ENCODE peak calls at places on chromosome 3, in six cellular contexts. R, Q, X, Y, C and P are unnamed samples.

GRCh38 chr3:42510325-42510724 is 7.9 kb downstream of the VIPR1 start:
- DNase-seq in X (no peak), R (no peak), Y (no peak), C (peak), Q (no peak), P (no peak)

GRCh38 chr3:51682526-51682925 is 11.5 kb downstream of the TEX264 start:
- DNase-seq in C (no peak), R (no peak), X (no peak), Q (no peak), Y (no peak), P (no peak)

GRCh38 chr3:50068134-50068533 is 20.6 kb upstream of the RBM5 start:
- DNase-seq in Y (no peak), Q (no peak), X (no peak), R (no peak), C (no peak), P (no peak)

GRCh38 chr3:30437172-30437571 is 169.2 kb upstream of the TGFBR2 start:
- DNase-seq in X (no peak), Y (no peak), R (peak), Q (peak), C (no peak), P (no peak)

GRCh38 chr3:35659808-35660207 is 20.5 kb downstream of the ARPP21 start:
- DNase-seq in Y (no peak), C (no peak), X (no peak), R (no peak), Q (no peak), P (no peak)

GRCh38 chr3:71415708-71416108 is 167.8 kb downstream of the FOXP1 start:
- DNase-seq in R (no peak), Y (no peak), Q (no peak), C (no peak), X (no peak), P (no peak)

GRCh38 chr3:159748408-159748807 is 240.2 kb upstream of the IL12A start:
- DNase-seq in C (no peak), X (no peak), Y (no peak), Q (no peak), R (no peak), P (no peak)

GRCh38 chr3:100254168-100254777 is 6.5 kb upstream of the TBC1D23 start:
- DNase-seq in C (no peak), R (no peak), Q (peak), X (peak), Y (peak), P (peak)

GRCh38 chr3:63179862-63180522 is 98.1 kb upstream of the SYNPR start:
- DNase-seq in Y (no peak), R (no peak), X (no peak), C (no peak), Q (no peak), P (no peak)

GRCh38 chr3:171267089-171267488 is 193.1 kb downstream of the TNIK start:
- DNase-seq in X (no peak), Q (no peak), Y (no peak), R (no peak), C (no peak), P (no peak)

GRCh38 chr3:10941972-10942371 is 50.6 kb upstream of the SLC6A1 start:
- DNase-seq in Y (no peak), R (peak), C (no peak), Q (peak), X (no peak), P (no peak)

GRCh38 chr3:31614162-31614921 is 81.6 kb downstream of the STT3B start:
- DNase-seq in X (no peak), Q (peak), Y (no peak), C (no peak), R (no peak), P (no peak)

GRCh38 chr3:31613654-31614053 is 80.9 kb downstream of the STT3B start:
- DNase-seq in C (no peak), R (no peak), X (no peak), Y (peak), Q (no peak), P (no peak)

GRCh38 chr3:31613131-31613626 is 80.5 kb downstream of the STT3B start:
- DNase-seq in X (no peak), Y (no peak), Q (no peak), C (no peak), R (no peak), P (no peak)

GRCh38 chr3:31606453-31606852 is 73.7 kb downstream of the STT3B start:
- DNase-seq in X (no peak), Y (no peak), Q (no peak), R (no peak), C (no peak), P (no peak)

GRCh38 chr3:31610700-31611275 is 78.1 kb downstream of the STT3B start:
- DNase-seq in X (peak), R (no peak), C (no peak), Y (no peak), Q (peak), P (no peak)
- TF ChIP-seq CTCF in X (peak), R (peak), C (no peak), Y (peak), Q (peak), P (no peak)

DNA sequence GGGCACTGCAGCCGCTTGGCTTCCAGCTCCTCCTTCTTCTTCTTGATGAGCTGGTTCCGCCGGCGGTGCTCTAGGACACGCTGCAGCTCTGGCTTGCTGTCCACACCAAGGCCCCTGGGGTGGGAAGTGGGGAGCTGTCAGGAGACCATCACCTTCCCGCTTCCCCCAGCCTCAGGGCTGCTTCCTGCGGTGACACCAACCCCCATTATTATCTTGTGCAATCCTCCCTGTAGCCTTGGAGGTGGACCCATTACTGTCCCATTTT is 10.0 kb downstream of the FAM107A start:
- DNase-seq in X (no peak), Y (no peak), R (peak), Q (no peak), C (no peak), P (no peak)
- H3K4me3 ChIP-seq in X (no peak), Y (no peak), R (no peak), Q (no peak), C (no peak), P (no peak)

GRCh38 chr3:79027593-79027992 is 740.2 kb downstream of the ROBO1 start:
- DNase-seq in X (no peak), Q (no peak), Y (no peak), C (no peak), R (no peak), P (no peak)

GRCh38 chr3:79030157-79030556 is 737.6 kb downstream of the ROBO1 start:
- DNase-seq in R (no peak), X (no peak), Q (no peak), Y (no peak), C (no peak), P (no peak)

GRCh38 chr3:79028916-79029315 is 738.9 kb downstream of the ROBO1 start:
- DNase-seq in R (no peak), X (no peak), C (no peak), Q (no peak), Y (peak), P (no peak)

GRCh38 chr3:79038057-79038456 is 729.7 kb downstream of the ROBO1 start:
- DNase-seq in R (no peak), Q (peak), Y (no peak), C (no peak), X (no peak), P (no peak)

GRCh38 chr3:79032686-79033318 is 735.0 kb downstream of the ROBO1 start:
- DNase-seq in Q (peak), C (no peak), Y (peak), R (no peak), X (no peak), P (no peak)
- TF ChIP-seq CTCF in Q (peak), C (no peak), Y (peak), R (peak), X (peak), P (peak)

DNA sequence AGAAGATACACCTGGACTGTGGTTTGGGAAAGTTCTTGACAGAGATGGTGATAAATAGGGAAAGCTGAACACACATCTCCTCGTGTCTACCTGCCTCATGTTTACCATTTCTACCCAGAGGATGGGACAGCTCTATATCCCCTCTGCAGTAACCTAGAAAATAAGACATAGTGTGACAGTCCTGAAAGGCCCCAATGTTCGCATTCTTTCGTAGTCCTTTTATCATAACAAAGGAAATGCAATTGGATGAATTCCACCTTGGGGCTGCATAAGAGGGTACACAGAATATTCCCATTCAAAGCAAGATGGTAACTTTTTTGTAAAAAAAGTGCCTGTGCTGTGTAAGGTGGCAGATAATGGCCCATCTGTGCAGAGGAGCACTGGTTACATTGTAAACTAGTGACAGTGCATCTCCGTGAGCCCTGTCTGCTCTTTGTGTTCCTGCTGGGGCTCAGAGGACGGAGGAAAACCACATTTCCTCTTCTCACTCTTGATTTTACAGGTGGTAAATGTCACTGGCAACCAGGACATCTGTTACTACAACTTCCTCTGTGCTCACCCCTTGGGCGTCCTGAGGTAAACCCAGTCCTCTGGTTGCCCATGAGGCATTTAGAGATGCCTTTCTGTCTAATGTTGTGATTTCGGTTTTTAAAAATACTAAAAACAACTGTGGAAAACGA is 74.3 kb downstream of the SIDT1 start:
- DNase-seq in R (no peak), Y (no peak), C (no peak), X (no peak), Q (no peak), P (peak)
- H3K4me3 ChIP-seq in R (no peak), Y (no peak), C (no peak), X (no peak), Q (no peak), P (no peak)

GRCh38 chr3:123651449-123652345 is 66.8 kb upstream of the HACD2 start:
- DNase-seq in R (no peak), X (no peak), Y (no peak), Q (no peak), C (no peak), P (no peak)
- TF ChIP-seq CTCF in R (no peak), X (no peak), Y (no peak), Q (no peak), C (no peak), P (no peak)

GRCh38 chr3:131360191-131360590 is 21.4 kb upstream of the NUDT16 start:
- DNase-seq in X (no peak), R (no peak), Y (no peak), C (no peak), Q (no peak), P (no peak)

GRCh38 chr3:131363275-131363674 is 18.3 kb upstream of the NUDT16 start:
- DNase-seq in Y (no peak), Q (no peak), X (no peak), R (no peak), C (peak), P (no peak)

GRCh38 chr3:131357275-131357674 is 24.3 kb upstream of the NUDT16 start:
- DNase-seq in Q (no peak), C (no peak), Y (no peak), X (no peak), R (no peak), P (no peak)

GRCh38 chr3:131356006-131356405 is 25.6 kb upstream of the NUDT16 start:
- DNase-seq in C (no peak), Q (peak), Y (no peak), R (no peak), X (no peak), P (no peak)

GRCh38 chr3:131361464-131362421 is 19.8 kb upstream of the NUDT16 start:
- DNase-seq in Q (peak), C (peak), X (no peak), Y (no peak), R (peak), P (no peak)
- H3K4me3 ChIP-seq in Q (peak), C (peak), X (peak), Y (peak), R (peak), P (no peak)

DNA sequence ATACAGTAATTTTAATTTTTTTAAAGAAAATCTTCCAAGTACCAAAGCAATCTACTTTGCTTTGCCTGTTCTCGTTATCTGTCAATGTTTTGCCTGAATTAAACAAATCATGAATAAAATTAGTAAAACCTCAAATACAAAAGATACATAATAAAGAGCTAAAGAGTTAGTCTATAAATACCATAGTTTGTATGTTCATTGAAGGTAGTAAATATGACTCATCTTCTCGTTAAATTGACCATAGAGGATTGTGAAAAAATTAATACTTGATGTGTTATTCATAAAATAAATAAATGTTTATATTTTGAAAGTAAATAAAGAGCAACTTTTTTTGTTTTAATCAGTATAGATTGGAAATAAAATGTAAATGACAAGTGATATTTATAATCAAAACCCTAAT is 246.5 kb upstream of the PLSCR5 start:
- DNase-seq in R (no peak), X (no peak), C (no peak), Y (no peak), Q (no peak), P (no peak)
- TF ChIP-seq CTCF in R (no peak), X (no peak), C (no peak), Y (no peak), Q (no peak), P (no peak)